ENCODE peak calls at places on chromosomes 16 and 17, in seven cellular contexts. B, I, D, R, E, V and X are unnamed samples.

GRCh38 chr17:6948976-6949375 is 46.9 kb upstream of the ALOX12 start:
- DNase-seq in R (no peak), B (no peak), D (no peak), V (no peak), E (no peak), I (no peak), X (no peak)

GRCh38 chr16:75787421-75787820 is 61.1 kb upstream of the CPHXL start:
- DNase-seq in B (no peak), V (no peak), D (no peak), R (no peak), I (no peak), E (no peak), X (no peak)

GRCh38 chr17:979539-980405 is at the start of gene NXN:
- DNase-seq in V (peak; percentile 83), I (peak; percentile 91), D (peak; percentile 65), R (peak; percentile 66), E (peak; percentile 78), B (peak; percentile 98), X (peak; percentile 87)

GRCh38 chr17:30950669-30951399 is 20.0 kb upstream of the RNF135 start:
- DNase-seq in V (no peak), B (no peak), R (peak; percentile 84), D (peak; percentile 93), I (no peak), E (no peak), X (no peak)

GRCh38 chr17:19579867-19580565 is 46.4 kb downstream of the SLC47A1 start:
- DNase-seq in V (no peak), B (no peak), E (no peak), I (peak; percentile 54), D (no peak), R (no peak), X (peak; percentile 23)

GRCh38 chr16:86044241-86044671 is 145.3 kb downstream of the IRF8 start:
- DNase-seq in E (peak; percentile 21), I (peak; percentile 86), D (peak; percentile 64), R (peak; percentile 59), V (peak; percentile 38), B (peak; percentile 93), X (peak; percentile 78)

GRCh38 chr17:28726912-28727726 is 1.1 kb upstream of the TLCD1 start:
- DNase-seq in I (peak; percentile 99), R (peak; percentile 95), E (peak; percentile 98), V (peak; percentile 98), D (peak; percentile 90), B (peak; percentile 98), X (peak; percentile 99)

GRCh38 chr17:49996495-49997255 is 1.7 kb upstream of the DLX3 start:
- DNase-seq in E (peak; percentile 86), D (peak; percentile 12), R (peak; percentile 33), B (peak; percentile 96), V (peak; percentile 72), I (peak; percentile 77), X (peak; percentile 40)

GRCh38 chr16:85330694-85331188 is 218.5 kb upstream of the CIBAR2 start:
- DNase-seq in B (no peak), V (peak; percentile 67), I (peak; percentile 85), R (peak; percentile 97), E (peak; percentile 63), D (peak; percentile 86), X (peak; percentile 98)

GRCh38 chr17:77622627-77623026 is 335.9 kb upstream of the TNRC6C start:
- DNase-seq in I (no peak), V (no peak), B (no peak), E (peak; percentile 8), R (no peak), D (no peak), X (no peak)

GRCh38 chr17:74457146-74457819 is 9.2 kb upstream of the CD300A start:
- DNase-seq in V (peak; percentile 74), B (peak; percentile 88), I (peak; percentile 83), E (peak; percentile 80), D (peak; percentile 30), R (peak; percentile 52), X (peak; percentile 62)

DNA sequence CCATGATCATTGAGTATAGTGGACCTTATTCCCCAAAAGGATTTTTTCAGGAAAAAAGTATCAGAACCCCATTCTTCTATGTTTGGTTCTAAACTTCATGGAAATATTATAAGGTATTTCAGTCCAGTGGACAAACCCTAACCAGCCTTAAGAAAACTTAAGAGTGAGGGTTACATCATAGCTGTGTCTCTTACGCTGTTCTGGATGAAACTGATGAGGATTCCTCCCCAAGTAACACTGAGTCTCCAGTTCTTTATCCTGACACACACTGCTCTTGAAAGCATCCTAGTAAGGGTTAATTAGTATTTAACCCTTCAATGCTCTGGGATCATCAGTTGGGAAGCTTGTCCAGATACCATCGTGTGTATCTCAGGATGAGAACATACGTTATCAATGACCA is 5.0 kb downstream of the LYRM1 start:
- DNase-seq in E (no peak), I (no peak), B (no peak), D (peak; percentile 16), R (peak; percentile 49), V (no peak), X (no peak)
- H3K23ac ChIP-seq in E (no peak overlapping the region), I (no peak overlapping the region), B (no peak overlapping the region), D (peak overlapping the region; percentile 85), R (no peak overlapping the region), V (no peak overlapping the region), X (no peak overlapping the region)

DNA sequence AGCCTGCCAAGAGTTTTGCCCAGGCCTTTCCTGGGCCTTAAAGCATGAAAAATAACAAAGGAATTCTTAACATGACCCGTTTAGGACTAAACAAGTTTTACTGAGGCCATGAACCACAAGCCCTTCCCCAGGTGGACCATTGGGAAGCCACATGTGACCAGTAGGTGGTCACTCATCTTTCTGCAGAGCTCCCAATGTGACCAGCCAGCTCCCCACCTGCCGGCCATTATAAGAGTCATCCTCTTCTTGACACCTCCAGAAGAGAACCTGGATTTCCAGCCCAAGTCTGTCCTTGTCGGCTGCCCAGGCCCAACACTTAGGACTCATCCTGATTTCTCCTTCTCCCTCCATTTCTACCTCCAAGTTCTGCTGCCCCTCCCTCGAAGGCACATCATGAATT is 91.7 kb upstream of the DNAH17 start:
- DNase-seq in V (no peak), E (no peak), D (no peak), B (no peak), R (no peak), I (no peak), X (no peak)
- H3K23ac ChIP-seq in V (no peak overlapping the region), E (no peak overlapping the region), D (no peak overlapping the region), B (no peak overlapping the region), R (no peak overlapping the region), I (no peak overlapping the region), X (no peak overlapping the region)

GRCh38 chr16:81632392-81633146 is 146.5 kb upstream of the PLCG2 start:
- DNase-seq in I (no peak), E (peak; percentile 44), V (no peak), R (peak; percentile 95), D (peak; percentile 94), B (no peak), X (no peak)
- H3K23ac ChIP-seq in I (no peak overlapping the region), E (no peak overlapping the region), V (no peak overlapping the region), R (peak overlapping the region; percentile 9), D (no peak overlapping the region), B (no peak overlapping the region), X (peak overlapping the region; percentile 59)

GRCh38 chr16:81463296-81463890 is 18.8 kb downstream of the CMIP start:
- DNase-seq in D (no peak), V (no peak), B (no peak), E (no peak), R (no peak), I (no peak), X (no peak)

GRCh38 chr16:81464279-81464678 is 19.7 kb downstream of the CMIP start:
- DNase-seq in R (no peak), I (no peak), B (no peak), D (no peak), E (no peak), V (no peak), X (no peak)

GRCh38 chr16:81461243-81461642 is 16.6 kb downstream of the CMIP start:
- DNase-seq in R (no peak), B (no peak), I (no peak), E (no peak), D (no peak), V (no peak), X (no peak)

GRCh38 chr16:81461756-81462155 is 17.1 kb downstream of the CMIP start:
- DNase-seq in R (no peak), E (no peak), V (no peak), B (no peak), I (no peak), D (no peak), X (no peak)

DNA sequence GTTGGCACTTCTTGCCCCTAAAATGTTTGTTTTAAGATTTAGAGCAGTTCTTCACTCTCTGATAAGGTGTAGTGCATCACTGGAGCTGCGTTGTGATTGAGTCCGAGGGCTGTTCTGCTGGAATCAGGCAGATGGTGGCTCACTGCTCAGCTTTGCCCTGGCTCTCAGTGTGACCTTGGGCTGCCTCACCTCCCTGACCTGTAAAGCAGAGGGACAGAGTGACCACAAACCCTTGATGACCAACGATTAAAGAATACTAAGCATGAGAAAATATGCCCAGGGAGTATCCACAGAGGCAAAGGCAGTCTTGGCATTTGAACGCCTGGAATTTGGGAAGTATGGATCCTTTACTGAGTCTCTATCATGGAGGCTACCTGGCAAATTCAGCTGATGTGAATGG is 18.1 kb downstream of the CMIP start:
- DNase-seq in E (peak; percentile 72), R (no peak), V (no peak), D (no peak), B (no peak), I (no peak), X (no peak)
- H3K23ac ChIP-seq in E (no peak overlapping the region), R (no peak overlapping the region), V (no peak overlapping the region), D (no peak overlapping the region), B (no peak overlapping the region), I (no peak overlapping the region), X (no peak overlapping the region)

DNA sequence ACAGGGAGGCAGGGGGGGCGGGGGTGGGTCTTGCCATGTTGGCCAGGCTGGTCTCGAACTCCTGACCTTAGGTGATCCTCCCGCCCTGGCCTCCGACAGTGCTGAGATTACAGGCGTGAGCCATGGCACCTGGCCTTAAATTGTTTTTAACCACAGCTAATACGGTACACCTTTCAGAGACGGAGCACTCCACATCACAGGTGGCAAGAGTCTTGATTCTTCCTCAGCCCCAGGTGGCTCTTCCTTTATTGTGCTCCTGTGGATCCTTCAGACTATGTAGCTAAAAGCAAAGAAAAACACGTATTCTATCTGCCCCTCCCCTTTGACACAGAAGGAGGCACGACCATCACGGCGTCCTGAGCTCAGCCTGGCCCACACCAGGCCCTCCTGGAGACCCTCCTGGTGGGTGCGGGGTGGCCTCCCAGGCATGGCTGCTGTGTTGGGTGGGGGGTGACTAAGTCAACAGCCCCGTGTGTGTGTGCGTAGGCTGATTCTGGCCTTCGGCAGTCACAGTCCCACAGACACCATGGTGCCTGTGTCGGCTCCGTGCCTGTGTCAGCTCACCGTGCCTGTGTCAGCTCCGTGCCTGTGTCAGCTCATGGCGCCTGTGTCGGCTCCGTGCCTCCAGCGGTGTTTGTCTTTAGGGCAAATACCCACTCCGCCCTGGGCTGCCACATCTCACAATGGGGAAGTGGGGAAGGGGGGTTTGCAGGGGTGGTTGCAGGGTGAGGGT is 10.8 kb upstream of the SECTM1 start:
- DNase-seq in E (no peak), R (no peak), I (no peak), D (no peak), V (no peak), B (no peak), X (no peak)
- H3K23ac ChIP-seq in E (no peak overlapping the region), R (no peak overlapping the region), I (no peak overlapping the region), D (no peak overlapping the region), V (peak overlapping the region; percentile 97), B (no peak overlapping the region), X (no peak overlapping the region)